ENCODE peak calls at places on chromosomes 2 and 18, in ten cellular contexts. O, Q, N, X, M, E, J, R, D and Y are unnamed samples.

GRCh38 chr18:51957001-51957400 is 383.0 kb upstream of the DCC start:
- DNase-seq in O (no peak), Q (no peak), N (no peak), X (no peak), M (no peak), E (no peak), J (no peak), R (no peak), D (no peak), Y (no peak)

GRCh38 chr2:27353762-27354596 is 2.6 kb downstream of the GTF3C2 start:
- DNase-seq in O (no peak), Q (no peak), N (no peak), X (no peak), M (no peak), E (no peak), J (no peak), R (no peak), D (no peak), Y (no peak)

GRCh38 chr2:100142393-100142792 is at the start of gene AFF3:
- DNase-seq in O (no peak), Q (peak; percentile 29), N (peak; percentile 10), X (no peak), M (no peak), E (no peak), J (no peak), R (no peak), D (no peak), Y (no peak)

GRCh38 chr2:135066710-135067109 is 14.6 kb downstream of the RAB3GAP1 start:
- DNase-seq in O (no peak), Q (no peak), N (no peak), X (no peak), M (peak; percentile 6), E (no peak), J (no peak), R (no peak), D (no peak), Y (no peak)

GRCh38 chr2:19796036-19796703 is 105.6 kb downstream of the TTC32 start:
- DNase-seq in O (no peak), Q (no peak), N (no peak), X (no peak), M (peak; percentile 96), E (no peak), J (peak; percentile 94), R (no peak), D (no peak), Y (peak; percentile 87)

GRCh38 chr18:46310258-46310657 is 206.1 kb downstream of the HAUS1 start:
- DNase-seq in O (no peak), Q (no peak), N (no peak), X (no peak), M (peak; percentile 27), E (no peak), J (no peak), R (no peak), D (no peak), Y (no peak)

GRCh38 chr2:9345343-9345742 is 78.0 kb downstream of the ITGB1BP1 start:
- DNase-seq in O (no peak), Q (no peak), N (no peak), X (no peak), M (no peak), E (no peak), J (no peak), R (no peak), D (no peak), Y (no peak)

GRCh38 chr18:61549411-61549810 is 216.2 kb downstream of the CDH20 start:
- DNase-seq in O (no peak), Q (no peak), N (no peak), X (no peak), M (no peak), E (no peak), J (no peak), R (no peak), D (no peak), Y (no peak)

GRCh38 chr2:230961091-230961491 is 34.8 kb upstream of the SPATA3 start:
- DNase-seq in O (no peak), Q (no peak), N (no peak), X (no peak), M (peak; percentile 31), E (no peak), J (no peak), R (no peak), D (peak; percentile 71), Y (no peak)

GRCh38 chr2:172339431-172340010 is 87.9 kb upstream of the ITGA6 start:
- DNase-seq in O (no peak), Q (no peak), N (no peak), X (no peak), M (peak; percentile 33), E (no peak), J (no peak), R (no peak), D (no peak), Y (no peak)
- TF ChIP-seq CTCF in O (no peak), Q (no peak), N (no peak), X (no peak), M (no peak), E (no peak), J (no peak), R (no peak), D (no peak), Y (no peak)

DNA sequence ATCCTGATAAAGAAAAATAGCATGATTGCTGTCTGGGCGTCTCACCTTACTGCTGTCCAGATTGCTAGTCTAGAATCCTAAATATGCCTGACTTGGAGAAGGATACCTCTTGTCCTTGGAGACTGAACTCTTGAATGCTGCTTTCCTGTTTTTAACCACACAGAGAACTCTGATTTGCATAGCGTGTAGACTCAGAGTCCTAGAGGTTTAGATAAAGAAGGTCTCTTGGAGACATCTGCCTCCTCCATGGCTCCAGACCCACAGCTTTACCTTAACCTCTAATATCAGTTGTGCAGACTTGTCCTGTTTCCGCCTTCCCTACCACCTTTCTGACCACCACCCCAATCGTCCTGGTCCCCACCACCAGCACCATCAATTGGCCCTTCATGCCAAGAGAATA is 292.6 kb upstream of the CYRIA start:
- DNase-seq in O (no peak), Q (no peak), N (no peak), X (no peak), M (no peak), E (no peak), J (no peak), R (no peak), D (no peak), Y (no peak)
- H3K4me3 ChIP-seq in O (no peak overlapping the region), Q (no peak overlapping the region), N (no peak overlapping the region), X (no peak overlapping the region), M (no peak overlapping the region), E (no peak overlapping the region), J (no peak overlapping the region), R (no peak overlapping the region), D (no peak overlapping the region), Y (no peak overlapping the region)

DNA sequence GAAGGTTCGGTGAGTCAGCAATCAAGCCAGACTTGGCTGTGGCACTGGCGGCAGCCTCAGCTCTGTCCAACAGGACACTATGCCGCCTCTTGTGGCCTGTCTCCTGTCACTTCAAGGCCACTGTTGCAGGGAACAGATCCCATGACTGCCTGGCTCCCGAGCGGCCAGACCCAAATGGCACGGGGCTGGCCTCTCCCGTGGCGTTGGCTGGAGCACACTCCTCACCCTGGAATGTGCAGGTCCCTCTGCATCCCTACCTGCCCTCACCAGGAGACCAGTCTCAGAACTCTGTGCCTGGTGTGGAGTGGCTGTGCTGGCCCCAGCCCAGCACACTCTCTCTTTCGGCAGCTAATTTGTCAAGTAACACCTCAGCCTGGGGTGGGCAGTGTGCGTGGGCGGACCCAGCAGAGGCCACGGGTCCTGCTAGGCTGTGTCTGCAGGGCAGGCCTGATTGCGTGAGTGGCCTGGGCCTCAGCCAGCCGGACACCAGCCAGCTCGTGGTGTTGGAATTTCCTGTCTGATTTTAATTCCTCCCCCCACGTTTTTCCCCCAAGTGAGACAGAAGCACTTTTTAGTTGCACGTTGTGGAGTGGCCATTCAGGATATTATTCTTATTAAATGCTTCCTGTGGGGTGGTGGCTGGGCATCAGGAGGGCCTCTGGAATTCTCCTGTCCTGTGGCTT is 179.3 kb downstream of the GLI2 start:
- DNase-seq in O (peak; percentile 80), Q (peak; percentile 81), N (peak; percentile 73), X (no peak), M (peak; percentile 69), E (peak; percentile 89), J (peak; percentile 73), R (peak; percentile 89), D (peak; percentile 59), Y (peak; percentile 67)
- TF ChIP-seq CTCF in O (no peak), Q (peak; percentile 28), N (no peak), X (peak; percentile 37), M (no peak), E (peak; percentile 14), J (no peak), R (no peak), D (no peak), Y (no peak)

GRCh38 chr2:46985512-46985911 is 69.9 kb upstream of the MCFD2 start:
- DNase-seq in O (no peak), Q (no peak), N (no peak), X (no peak), M (peak; percentile 44), E (no peak), J (no peak), R (no peak), D (no peak), Y (no peak)
- H3K4me3 ChIP-seq in O (no peak overlapping the region), Q (no peak overlapping the region), N (no peak overlapping the region), X (peak overlapping the region; percentile 9), M (no peak overlapping the region), E (no peak overlapping the region), J (no peak overlapping the region), R (no peak overlapping the region), D (no peak overlapping the region), Y (no peak overlapping the region)

DNA sequence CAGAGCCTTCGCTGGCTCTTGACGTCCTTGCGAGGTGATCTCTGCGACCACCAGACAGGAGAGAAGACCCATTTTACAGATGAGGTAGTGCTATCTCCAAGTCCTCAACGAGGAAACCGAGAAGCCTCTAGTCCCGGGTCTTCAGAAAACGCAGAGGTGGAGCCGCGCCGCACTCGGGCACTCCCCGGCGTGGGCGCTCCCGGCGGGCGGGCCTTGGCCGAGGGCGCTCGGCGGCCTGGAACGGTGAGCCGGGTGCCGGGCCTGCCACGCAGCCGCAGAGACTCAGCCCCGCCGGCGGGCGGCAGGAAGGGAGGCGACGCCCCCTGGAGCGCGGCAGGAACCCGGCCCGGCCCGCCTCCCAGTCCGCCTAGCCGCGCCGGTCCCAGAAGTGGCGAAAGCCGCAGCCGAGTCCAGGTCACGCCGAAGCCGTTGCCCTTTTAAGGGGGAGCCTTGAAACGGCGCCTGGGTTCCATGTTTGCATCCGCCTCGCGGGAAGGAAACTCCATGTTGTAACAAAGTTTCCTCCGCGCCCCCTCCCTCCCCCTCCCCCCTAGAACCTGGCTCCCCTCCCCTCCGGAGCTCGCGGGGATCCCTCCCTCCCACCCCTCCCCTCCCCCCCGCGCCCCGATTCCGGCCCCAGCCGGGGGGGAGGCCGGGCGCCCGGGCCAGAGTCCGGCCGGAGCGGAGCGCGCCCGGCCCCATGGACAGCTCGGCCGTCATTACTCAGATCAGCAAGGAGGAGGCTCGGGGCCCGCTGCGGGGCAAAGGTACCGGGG is at the start of gene CTDSP1:
- DNase-seq in O (peak; percentile 98), Q (peak; percentile 97), N (peak; percentile 97), X (peak; percentile 88), M (peak; percentile 96), E (peak; percentile 98), J (peak; percentile 87), R (peak; percentile 99), D (peak; percentile 99), Y (peak; percentile 88)
- TF ChIP-seq CTCF in O (no peak), Q (peak; percentile 21), N (no peak), X (no peak), M (no peak), E (peak; percentile 12), J (no peak), R (no peak), D (no peak), Y (no peak)